ENCODE peak calls at places on chromosome 17, in eight cellular contexts. F, B, Y, O, S, P, N and V are unnamed samples.

GRCh38 chr17:75051941-75052340 is 4.9 kb downstream of the KCTD2 start:
- DNase-seq in N (no peak), Y (no peak), B (no peak), F (no peak), S (no peak), P (no peak), O (no peak), V (no peak)

GRCh38 chr17:3527896-3528603 is 29.6 kb downstream of the TRPV3 start:
- DNase-seq in B (no peak), Y (peak; percentile 6), P (no peak), N (no peak), O (no peak), F (no peak), S (no peak), V (no peak)

GRCh38 chr17:77124192-77124908 is 16.4 kb upstream of the SEC14L1 start:
- DNase-seq in B (no peak), S (no peak), P (no peak), Y (peak; percentile 69), F (no peak), N (peak; percentile 62), O (peak; percentile 78), V (peak; percentile 91)

GRCh38 chr17:9334536-9335446 is 240.8 kb downstream of the STX8 start:
- DNase-seq in Y (no peak), P (no peak), N (no peak), B (no peak), O (peak; percentile 16), F (no peak), S (no peak), V (peak; percentile 5)

GRCh38 chr17:77846531-77847085 is 111.9 kb upstream of the TNRC6C start:
- DNase-seq in F (no peak), S (peak; percentile 96), N (no peak), B (peak; percentile 27), O (no peak), Y (no peak), P (peak; percentile 23), V (no peak)

GRCh38 chr17:1484060-1484535 is 8.4 kb downstream of the MYO1C start:
- DNase-seq in P (no peak), Y (no peak), B (no peak), S (no peak), F (no peak), O (no peak), N (no peak), V (no peak)

GRCh38 chr17:74210191-74211140 is 2.9 kb upstream of the TTYH2 start:
- DNase-seq in B (peak; percentile 74), F (peak; percentile 89), S (peak; percentile 67), Y (peak; percentile 65), P (peak; percentile 77), O (peak; percentile 53), N (peak; percentile 95), V (peak; percentile 80)

GRCh38 chr17:10526517-10526916 is 8.2 kb upstream of the MYH1 start:
- DNase-seq in N (no peak), S (no peak), O (no peak), Y (no peak), B (no peak), F (no peak), P (no peak), V (no peak)

GRCh38 chr17:21201302-21201602 is 12.7 kb downstream of the TMEM11 start:
- DNase-seq in S (no peak), B (no peak), O (peak; percentile 38), N (no peak), Y (peak; percentile 17), P (no peak), F (no peak), V (peak; percentile 9)

GRCh38 chr17:12530126-12530525 is 135.6 kb upstream of the MYOCD start:
- DNase-seq in S (no peak), N (no peak), Y (no peak), F (no peak), O (no peak), B (no peak), P (no peak), V (no peak)

GRCh38 chr17:44828919-44829557 is 1.0 kb downstream of the GJC1 start:
- DNase-seq in S (no peak), F (peak; percentile 51), B (no peak), Y (peak; percentile 43), O (peak; percentile 20), P (peak; percentile 9), N (no peak), V (peak; percentile 47)

GRCh38 chr17:30376621-30377452 is 1.9 kb upstream of the CPD start:
- DNase-seq in B (no peak), P (no peak), F (no peak), S (no peak), O (no peak), Y (peak; percentile 81), N (no peak), V (peak; percentile 55)

GRCh38 chr17:43661699-43662431 is at the start of gene MEOX1:
- DNase-seq in F (peak; percentile 72), P (no peak), N (no peak), B (no peak), Y (peak; percentile 63), O (peak; percentile 64), S (no peak), V (peak; percentile 88)

GRCh38 chr17:77363821-77364361 is 223.1 kb downstream of the SEC14L1 start:
- DNase-seq in Y (no peak), P (peak; percentile 26), O (no peak), F (no peak), B (peak; percentile 37), N (no peak), S (no peak), V (no peak)

GRCh38 chr17:58344791-58345157 is 7.2 kb downstream of the SUPT4H1 start:
- DNase-seq in O (no peak), S (peak; percentile 85), N (no peak), F (no peak), Y (no peak), P (peak; percentile 77), B (peak; percentile 57), V (no peak)

GRCh38 chr17:1360975-1361374 is 39.0 kb downstream of the YWHAE start:
- DNase-seq in F (no peak), O (no peak), B (no peak), P (peak; percentile 20), S (no peak), Y (no peak), N (no peak), V (no peak)

GRCh38 chr17:63082273-63082861 is 116.3 kb downstream of the TANC2 start:
- DNase-seq in S (no peak), N (no peak), B (no peak), O (no peak), P (no peak), Y (peak; percentile 82), F (no peak), V (peak; percentile 58)

GRCh38 chr17:72639711-72640110 is 452.8 kb downstream of the SLC39A11 start:
- DNase-seq in B (no peak), N (no peak), F (no peak), S (no peak), Y (no peak), O (no peak), P (no peak), V (no peak)

GRCh38 chr17:77684803-77685580 is 273.5 kb upstream of the TNRC6C start:
- DNase-seq in S (no peak), F (no peak), O (no peak), N (no peak), B (no peak), Y (no peak), P (no peak), V (no peak)

GRCh38 chr17:2366747-2367494 is 29.6 kb downstream of the SGSM2 start:
- DNase-seq in O (no peak), F (no peak), B (no peak), S (no peak), P (no peak), Y (no peak), N (peak; percentile 31), V (no peak)